ENCODE peak calls at places on chromosomes 1 and 21, in ten cellular contexts. P is non-pigmented ciliary epithelial cell; T is GM12878; J is activated naive CD8-positive, alpha-beta T cell treated with anti-CD3 and anti-CD28 coated beads, Interleukin-2, amount 50 U/mL, for 16 hours; D is neural crest cell; B is MM.1S; F is HS-5; A is pancreas; W is progenitor cell of endocrine pancreas; Y is RCC 7860. M is an unnamed sample.

GRCh38 chr1:199265319-199265718 is 626.5 kb downstream of the PTPRC start:
- DNase-seq in D (no peak), Y (no peak), B (no peak), J (no peak), F (no peak), P (no peak), A (no peak), T (no peak), W (no peak), M (no peak)

GRCh38 chr1:199015799-199016198 is 377.0 kb downstream of the PTPRC start:
- DNase-seq in J (no peak), P (no peak), T (no peak), F (no peak), D (no peak), B (no peak), Y (no peak), A (no peak), W (no peak), M (no peak)

GRCh38 chr1:181122227-181122626 is 33.7 kb downstream of the IER5 start:
- DNase-seq in F (no peak), T (no peak), A (no peak), B (no peak), Y (no peak), D (no peak), W (no peak), P (no peak), J (no peak), M (no peak)

GRCh38 chr1:50275564-50275963 is 147.7 kb downstream of the DMRTA2 start:
- DNase-seq in P (no peak), A (no peak), J (no peak), W (no peak), D (no peak), Y (no peak), T (no peak), B (no peak), F (no peak), M (no peak)

GRCh38 chr1:167593860-167594259 is 36.2 kb upstream of the RCSD1 start:
- DNase-seq in D (no peak), A (no peak), F (no peak), P (no peak), J (no peak), W (no peak), Y (no peak), B (no peak), T (no peak), M (no peak)

GRCh38 chr1:54987830-54988705 is 7.6 kb downstream of the TMEM61 start:
- DNase-seq in B (no peak), P (no peak), J (no peak), F (no peak), W (no peak), A (peak), Y (no peak), D (no peak), T (no peak), M (no peak)

GRCh38 chr1:224432672-224433040 is 1.9 kb downstream of the WDR26 start:
- DNase-seq in W (no peak), J (no peak), F (no peak), B (peak), T (no peak), P (no peak), Y (no peak), A (no peak), D (no peak), M (no peak)

GRCh38 chr1:54651608-54652007 is 10.0 kb downstream of the MROH7 start:
- DNase-seq in J (no peak), D (no peak), B (no peak), P (no peak), T (no peak), Y (no peak), W (no peak), F (no peak), A (no peak), M (no peak)

GRCh38 chr1:228378453-228379164 is 28.0 kb downstream of the TRIM11 start:
- DNase-seq in P (peak), J (no peak), F (no peak), D (peak), B (no peak), T (no peak), A (peak), W (peak), Y (no peak), M (peak)

GRCh38 chr1:15757016-15757543 is 1.5 kb upstream of the FBLIM1 start:
- DNase-seq in W (no peak), F (no peak), D (no peak), J (no peak), P (no peak), A (no peak), B (no peak), T (no peak), Y (no peak), M (peak)

GRCh38 chr1:21337931-21338567 is 47.8 kb upstream of the ECE1 start:
- DNase-seq in J (no peak), Y (no peak), P (no peak), A (peak), T (no peak), D (no peak), F (no peak), W (no peak), B (no peak), M (peak)

GRCh38 chr1:143611159-143611558 is 360.6 kb downstream of the FAM72C start:
- DNase-seq in A (no peak), D (no peak), P (no peak), Y (no peak), W (no peak), F (no peak), T (no peak), J (no peak), B (no peak), M (no peak)

GRCh38 chr1:31689821-31690220 is 14.0 kb downstream of the COL16A1 start:
- DNase-seq in D (no peak), B (no peak), P (peak), Y (peak), F (peak), T (no peak), W (no peak), J (no peak), A (no peak), M (no peak)

GRCh38 chr1:12594966-12595838 is 22.8 kb downstream of the DHRS3 start:
- DNase-seq in W (peak), A (peak), T (no peak), F (no peak), P (no peak), J (no peak), Y (no peak), B (no peak), D (no peak), M (peak)

GRCh38 chr1:222464841-222465210 is 83.1 kb downstream of the HHIPL2 start:
- DNase-seq in B (peak), J (peak), D (peak), P (no peak), Y (peak), F (peak), T (peak), A (no peak), W (no peak), M (no peak)

GRCh38 chr1:1431006-1431844 is 4.3 kb upstream of the VWA1 start:
- DNase-seq in B (no peak), J (no peak), T (no peak), F (no peak), D (no peak), W (no peak), Y (no peak), P (no peak), A (peak), M (no peak)

GRCh38 chr1:46569909-46570725 is 18.7 kb upstream of the KNCN start:
- DNase-seq in T (no peak), D (no peak), W (no peak), B (no peak), J (no peak), Y (no peak), A (no peak), F (no peak), P (no peak), M (no peak)

GRCh38 chr21:46393941-46394818 is 64.5 kb upstream of the DIP2A start:
- DNase-seq in P (no peak), W (no peak), D (no peak), J (no peak), T (no peak), B (no peak), F (no peak), Y (no peak), A (no peak), M (peak)

GRCh38 chr1:180343931-180344406 is 113.9 kb downstream of the LHX4 start:
- DNase-seq in Y (peak), W (no peak), J (no peak), T (peak), D (no peak), F (no peak), B (peak), P (no peak), A (no peak), M (no peak)

GRCh38 chr1:163083690-163084089 is 14.5 kb downstream of the RGS4 start:
- DNase-seq in J (no peak), P (no peak), A (no peak), Y (peak), T (no peak), D (no peak), W (no peak), F (no peak), B (no peak), M (no peak)

GRCh38 chr1:97265630-97266029 is 544.0 kb downstream of the PTBP2 start:
- DNase-seq in P (no peak), F (no peak), D (no peak), Y (no peak), W (no peak), T (no peak), A (no peak), J (no peak), B (no peak), M (no peak)

GRCh38 chr1:33791251-33791650 is 72.6 kb upstream of the HMGB4 start:
- DNase-seq in D (no peak), Y (no peak), W (no peak), T (no peak), F (no peak), J (no peak), A (no peak), P (no peak), B (no peak), M (no peak)

GRCh38 chr1:153804112-153804511 is 28.9 kb downstream of the SLC27A3 start:
- DNase-seq in F (no peak), T (no peak), A (no peak), D (no peak), J (no peak), B (no peak), Y (no peak), P (no peak), W (no peak), M (no peak)

GRCh38 chr1:2982615-2983318 is 38.5 kb upstream of the ACTRT2 start:
- DNase-seq in A (peak), Y (no peak), F (no peak), B (no peak), J (no peak), D (no peak), T (no peak), W (no peak), P (no peak), M (peak)

GRCh38 chr21:29022141-29022540 is 2.3 kb upstream of the USP16 start:
- DNase-seq in B (no peak), D (no peak), F (no peak), P (no peak), A (no peak), J (no peak), T (no peak), W (no peak), Y (peak), M (no peak)

GRCh38 chr1:208272311-208272710 is 28.1 kb upstream of the PLXNA2 start:
- DNase-seq in J (no peak), T (no peak), F (no peak), A (no peak), B (peak), Y (no peak), W (no peak), P (no peak), D (no peak), M (no peak)

GRCh38 chr1:233320023-233320422 is 7.5 kb upstream of the MAP3K21 start:
- DNase-seq in D (no peak), P (no peak), B (no peak), A (no peak), Y (no peak), F (no peak), W (no peak), T (no peak), J (no peak), M (no peak)

GRCh38 chr1:155184835-155185782 is 11.5 kb downstream of the TRIM46 start:
- DNase-seq in J (no peak), T (peak), P (no peak), A (peak), B (peak), Y (no peak), F (no peak), D (no peak), W (no peak), M (no peak)

GRCh38 chr1:163315773-163316374 is 5.9 kb upstream of the NUF2 start:
- DNase-seq in Y (peak), T (no peak), P (no peak), F (no peak), W (no peak), B (peak), A (no peak), J (no peak), D (peak), M (no peak)

GRCh38 chr1:17569200-17570139 is 30.0 kb downstream of the ARHGEF10L start:
- DNase-seq in J (no peak), B (no peak), F (peak), Y (peak), A (no peak), W (no peak), T (no peak), P (no peak), D (no peak), M (peak)

GRCh38 chr1:75338974-75339483 is 204.8 kb downstream of the LHX8 start:
- DNase-seq in T (peak), A (no peak), W (no peak), P (no peak), F (no peak), B (no peak), J (no peak), Y (no peak), D (no peak), M (no peak)

GRCh38 chr1:193498088-193498605 is 311.7 kb upstream of the B3GALT2 start:
- DNase-seq in F (no peak), Y (no peak), B (no peak), W (no peak), J (no peak), D (no peak), P (no peak), T (no peak), A (no peak), M (no peak)

GRCh38 chr1:226665505-226666163 is 73.4 kb downstream of the ITPKB start:
- DNase-seq in F (no peak), A (no peak), W (no peak), J (no peak), D (no peak), P (no peak), T (no peak), B (no peak), Y (no peak), M (no peak)

GRCh38 chr1:172654535-172654934 is 4.4 kb upstream of the FASLG start:
- DNase-seq in D (no peak), P (peak), T (no peak), Y (peak), J (no peak), B (no peak), W (no peak), A (no peak), F (no peak), M (no peak)

GRCh38 chr1:207336559-207337467 is 15.3 kb downstream of the CD55 start:
- DNase-seq in D (no peak), F (no peak), T (peak), W (no peak), J (peak), P (peak), Y (no peak), B (no peak), A (no peak), M (no peak)

GRCh38 chr1:16129316-16129715 is 26.6 kb downstream of the EPHA2 start:
- DNase-seq in T (no peak), D (no peak), B (no peak), F (no peak), Y (no peak), P (no peak), W (no peak), A (peak), J (no peak), M (peak)

GRCh38 chr1:77438239-77438913 is 156.6 kb downstream of the AK5 start:
- DNase-seq in F (no peak), T (no peak), W (no peak), P (peak), A (no peak), Y (no peak), J (no peak), D (no peak), B (peak), M (no peak)

GRCh38 chr1:247295274-247295684 is 36.4 kb downstream of the ZNF496 start:
- DNase-seq in Y (peak), W (no peak), T (no peak), B (no peak), A (no peak), D (no peak), F (no peak), P (peak), J (no peak), M (no peak)

M was measured in Right ventricle myocardium inferior.